ENCODE peak calls at places on chromosomes 6 and 20, in four cellular contexts. P, Q, S and O are unnamed samples.

GRCh38 chr6:2961971-2962370 is 9.4 kb downstream of the SERPINB6 start:
- DNase-seq in S (no peak), Q (no peak), P (no peak), O (no peak)

GRCh38 chr20:45828589-45828988 is 1.5 kb upstream of the TNNC2 start:
- DNase-seq in Q (no peak), S (no peak), P (no peak), O (peak)

GRCh38 chr6:110472739-110473138 is 3.7 kb downstream of the SLC22A16 start:
- DNase-seq in S (no peak), P (no peak), Q (no peak), O (no peak)

GRCh38 chr6:1348675-1349074 is 36.8 kb downstream of the FOXQ1 start:
- DNase-seq in P (no peak), Q (no peak), S (no peak), O (peak)

GRCh38 chr6:25971187-25971811 is 8.7 kb downstream of the TRIM38 start:
- DNase-seq in Q (peak), P (peak), S (no peak), O (peak)

GRCh38 chr20:58837717-58838116 is 13.0 kb downstream of the GNAS-AS1 start:
- DNase-seq in S (no peak), Q (no peak), P (no peak), O (no peak)

GRCh38 chr6:20511858-20512257 is 22.4 kb upstream of the CDKAL1 start:
- DNase-seq in P (no peak), S (no peak), Q (no peak), O (no peak)

GRCh38 chr6:24763578-24763977 is 11.2 kb upstream of the GMNN start:
- DNase-seq in P (no peak), Q (no peak), S (no peak), O (no peak)

GRCh38 chr6:5713519-5713918 is 293.2 kb downstream of the NRN1 start:
- DNase-seq in Q (peak), P (no peak), S (no peak), O (no peak)

GRCh38 chr20:6533828-6534388 is 233.6 kb upstream of the BMP2 start:
- DNase-seq in S (no peak), P (no peak), Q (no peak), O (peak)

GRCh38 chr6:91083226-91083625 is 496.4 kb upstream of the MAP3K7 start:
- DNase-seq in S (no peak), P (no peak), Q (no peak), O (no peak)

GRCh38 chr6:33453361-33454008 is 891 bp upstream of the ZBTB9 start:
- DNase-seq in Q (no peak), S (no peak), P (no peak), O (no peak)

GRCh38 chr6:124989136-124989983 is 27.1 kb downstream of the RNF217 start:
- DNase-seq in P (no peak), S (no peak), Q (no peak), O (no peak)

GRCh38 chr6:101666256-101666655 is 272.7 kb downstream of the GRIK2 start:
- DNase-seq in S (no peak), Q (peak), P (peak), O (peak)

GRCh38 chr6:24426729-24427446 is 24.2 kb downstream of the MRS2 start:
- DNase-seq in P (no peak), S (no peak), Q (no peak), O (no peak)

GRCh38 chr6:138914701-138915100 is 73.4 kb downstream of the REPS1 start:
- DNase-seq in S (no peak), Q (no peak), P (no peak), O (no peak)

GRCh38 chr6:29709178-29709576 is 14.1 kb upstream of the HLA-F start:
- DNase-seq in P (no peak), Q (no peak), S (no peak), O (no peak)

GRCh38 chr20:17909745-17910345 is 58.7 kb downstream of the SNX5 start:
- DNase-seq in P (no peak), S (no peak), Q (no peak), O (no peak)

GRCh38 chr20:51799586-51799985 is 2.7 kb downstream of the SALL4 start:
- DNase-seq in Q (no peak), S (no peak), P (no peak), O (no peak)

GRCh38 chr20:19889011-19889953 is 127.9 kb upstream of the NAA20 start:
- DNase-seq in P (peak), S (no peak), Q (no peak), O (peak)

GRCh38 chr20:14885661-14886060 is 548.2 kb upstream of the FLRT3 start:
- DNase-seq in Q (no peak), S (no peak), P (no peak), O (no peak)

GRCh38 chr20:36575066-36575743 is 1.8 kb downstream of the TGIF2 start:
- DNase-seq in S (no peak), Q (peak), P (peak), O (peak)

GRCh38 chr6:90131614-90132423 is 164.8 kb downstream of the BACH2 start:
- DNase-seq in P (no peak), Q (no peak), S (no peak), O (no peak)

GRCh38 chr6:71028236-71028876 is 71.5 kb upstream of the B3GAT2 start:
- DNase-seq in S (no peak), Q (peak), P (no peak), O (no peak)

GRCh38 chr6:136592930-136593673 is 42.9 kb upstream of the MAP7 start:
- DNase-seq in Q (no peak), S (no peak), P (no peak), O (no peak)
- TF ChIP-seq POLR2A in Q (no peak), S (no peak), P (no peak), O (no peak)

GRCh38 chr6:45377555-45378323 is at the start of gene SUPT3H:
- DNase-seq in P (peak), S (peak), Q (peak), O (peak)

GRCh38 chr6:45377041-45377554 is 636 bp downstream of the SUPT3H start:
- DNase-seq in Q (peak), P (peak), S (peak), O (peak)

GRCh38 chr6:45375449-45375848 is 2.3 kb downstream of the SUPT3H start:
- DNase-seq in S (no peak), Q (no peak), P (no peak), O (no peak)

GRCh38 chr6:45378324-45378926 is 691 bp upstream of the SUPT3H start:
- DNase-seq in Q (no peak), P (no peak), S (no peak), O (peak)

GRCh38 chr6:45376310-45377040 is 1.3 kb downstream of the SUPT3H start:
- DNase-seq in Q (no peak), P (no peak), S (no peak), O (no peak)
- TF ChIP-seq CTCF in Q (no peak), P (no peak), S (no peak), O (no peak)

DNA sequence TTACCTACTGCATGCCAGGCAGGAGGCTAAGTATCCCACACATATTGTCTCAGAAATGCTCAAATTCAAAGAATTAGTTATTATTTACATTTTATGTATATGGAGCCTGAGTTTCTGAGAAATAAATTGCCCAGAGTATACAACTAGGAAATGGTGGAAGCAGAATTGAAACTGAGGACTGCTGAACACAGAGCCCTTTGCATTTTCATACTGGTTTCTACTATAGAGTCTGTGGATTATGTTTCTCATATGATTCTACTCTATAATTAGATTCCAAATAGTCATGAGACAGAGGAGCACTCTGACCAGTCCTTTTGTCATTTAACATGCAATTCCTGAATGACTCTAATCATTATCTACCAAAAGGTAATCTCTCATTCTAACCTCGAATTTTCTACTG is 254.3 kb downstream of the LMBRD1 start:
- DNase-seq in Q (no peak), S (no peak), P (no peak), O (no peak)
- H3K27ac ChIP-seq in Q (no peak), S (no peak), P (no peak), O (no peak)

DNA sequence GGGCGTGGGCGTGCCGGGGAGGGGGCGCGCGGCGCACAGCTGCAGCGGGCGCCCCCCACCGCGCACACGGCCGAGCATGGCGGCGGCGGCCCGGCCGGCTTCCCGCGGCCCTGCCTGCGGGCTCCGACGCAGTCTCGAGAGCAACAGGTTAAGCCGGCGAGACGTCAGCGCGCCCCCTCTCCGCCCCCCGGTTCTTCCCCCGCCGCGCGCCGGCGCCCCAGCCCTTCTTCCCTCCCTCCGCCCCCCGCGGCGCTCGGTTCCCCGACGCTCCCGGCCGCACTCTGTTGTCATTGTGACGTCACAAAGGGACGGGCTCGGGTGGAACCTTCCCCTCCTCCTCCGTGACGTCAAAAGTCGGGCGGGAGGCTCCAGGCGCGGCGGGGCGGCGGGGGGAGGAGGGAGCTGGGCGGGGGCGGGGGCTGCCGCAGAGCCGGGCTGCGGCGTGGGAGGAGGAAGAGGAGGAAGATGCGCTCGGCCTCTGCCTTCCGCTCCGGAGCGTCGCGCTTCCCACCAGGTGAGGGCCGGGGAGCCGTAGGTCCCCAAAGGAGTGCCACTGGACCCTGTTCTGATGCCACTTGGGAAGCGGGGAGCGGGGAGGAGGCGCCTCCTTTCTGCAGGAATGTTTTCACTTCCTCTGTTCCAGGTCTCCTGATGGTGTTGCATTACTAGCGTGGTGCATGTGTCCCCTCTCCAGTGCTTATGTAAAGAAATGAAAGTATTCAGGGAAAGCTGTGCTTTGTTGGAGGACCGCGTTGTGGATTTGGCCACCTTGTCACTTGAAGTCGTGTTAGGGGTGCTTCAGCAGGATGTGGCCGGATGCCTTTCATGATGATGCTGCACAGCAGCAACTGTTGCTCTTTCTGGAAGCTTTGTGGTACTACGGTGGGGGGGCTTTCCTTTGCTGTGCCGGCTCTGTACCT is 2.8 kb downstream of the JARID2 start:
- DNase-seq in P (peak), S (peak), Q (peak), O (peak)
- TF ChIP-seq POLR2A in P (peak), S (peak), Q (peak), O (no peak)

GRCh38 chr6:4459032-4459431 is 317.2 kb upstream of the CDYL start:
- DNase-seq in P (peak), S (no peak), Q (peak), O (no peak)

GRCh38 chr6:4464638-4465037 is 311.6 kb upstream of the CDYL start:
- DNase-seq in Q (no peak), S (no peak), P (no peak), O (no peak)

GRCh38 chr6:4460595-4461475 is 315.4 kb upstream of the CDYL start:
- DNase-seq in Q (no peak), P (no peak), S (no peak), O (peak)

GRCh38 chr6:4459981-4460380 is 316.2 kb upstream of the CDYL start:
- DNase-seq in Q (no peak), S (no peak), P (no peak), O (no peak)
- TF ChIP-seq CTCF in Q (no peak), S (no peak), P (no peak), O (no peak)

GRCh38 chr6:27023664-27024063 is 223.8 kb upstream of the PRSS16 start:
- DNase-seq in P (no peak), S (no peak), Q (no peak), O (no peak)

GRCh38 chr6:27025351-27025750 is 222.2 kb upstream of the PRSS16 start:
- DNase-seq in P (no peak), S (no peak), Q (no peak), O (no peak)

GRCh38 chr6:27016689-27017088 is 230.8 kb upstream of the PRSS16 start:
- DNase-seq in Q (no peak), S (no peak), P (no peak), O (no peak)

GRCh38 chr6:27019651-27020552 is 227.6 kb upstream of the PRSS16 start:
- DNase-seq in S (peak), P (peak), Q (no peak), O (peak)

GRCh38 chr6:27020553-27020880 is 227.0 kb upstream of the PRSS16 start:
- DNase-seq in S (no peak), P (no peak), Q (no peak), O (no peak)
- H3K27ac ChIP-seq in S (peak), P (peak), Q (no peak), O (peak)